ENCODE peak calls at places on chromosome 15, in eight cellular contexts. One of them, this sample, is unnamed.
A peak's percentile ranks its signal among the peaks of the same experiment; 100 is the strongest.

GRCh38 chr15:77075528-77075927 is 4.6 kb upstream of the TSPAN3 start:
- DNase-seq in cardiac muscle cell: no peak
- DNase-seq in amniotic stem cell: peak; percentile 23
- DNase-seq in T follicular helper cell: no peak
- DNase-seq in immature natural killer cell: no peak
- DNase-seq in KBM-7: no peak
- DNase-seq in NCI-H2081: no peak
- DNase-seq in A549: no peak
- DNase-seq in this sample: no peak

GRCh38 chr15:68447976-68448755 is 16.2 kb upstream of the ITGA11 start:
- DNase-seq in cardiac muscle cell: no peak
- DNase-seq in amniotic stem cell: no peak
- DNase-seq in T follicular helper cell: no peak
- DNase-seq in immature natural killer cell: no peak
- DNase-seq in KBM-7: no peak
- DNase-seq in NCI-H2081: no peak
- DNase-seq in A549: no peak
- DNase-seq in this sample: no peak

GRCh38 chr15:98881526-98882517 is 125.8 kb downstream of the PGPEP1L start:
- DNase-seq in cardiac muscle cell: peak; percentile 68
- DNase-seq in amniotic stem cell: no peak
- DNase-seq in T follicular helper cell: no peak
- DNase-seq in immature natural killer cell: peak; percentile 36
- DNase-seq in KBM-7: peak; percentile 55
- DNase-seq in NCI-H2081: peak; percentile 39
- DNase-seq in A549: peak; percentile 84
- DNase-seq in this sample: no peak

GRCh38 chr15:76235186-76235826 is 76.0 kb downstream of the ETFA start:
- DNase-seq in cardiac muscle cell: peak; percentile 66
- DNase-seq in amniotic stem cell: no peak
- DNase-seq in T follicular helper cell: no peak
- DNase-seq in immature natural killer cell: peak; percentile 25
- DNase-seq in KBM-7: peak; percentile 77
- DNase-seq in NCI-H2081: peak; percentile 32
- DNase-seq in A549: peak; percentile 66
- DNase-seq in this sample: no peak

GRCh38 chr15:71066983-71067382 is 48.3 kb upstream of the THSD4 start:
- DNase-seq in cardiac muscle cell: peak; percentile 92
- DNase-seq in amniotic stem cell: no peak
- DNase-seq in T follicular helper cell: no peak
- DNase-seq in immature natural killer cell: no peak
- DNase-seq in KBM-7: no peak
- DNase-seq in NCI-H2081: no peak
- DNase-seq in A549: no peak
- DNase-seq in this sample: no peak

GRCh38 chr15:75235760-75236729 is 22.1 kb upstream of the GOLGA6C start:
- DNase-seq in cardiac muscle cell: no peak
- DNase-seq in amniotic stem cell: no peak
- DNase-seq in T follicular helper cell: no peak
- DNase-seq in immature natural killer cell: no peak
- DNase-seq in KBM-7: no peak
- DNase-seq in NCI-H2081: no peak
- DNase-seq in A549: no peak
- DNase-seq in this sample: peak; percentile 60

GRCh38 chr15:69014454-69014853 is at the start of gene NOX5:
- DNase-seq in cardiac muscle cell: no peak
- DNase-seq in amniotic stem cell: no peak
- DNase-seq in T follicular helper cell: no peak
- DNase-seq in immature natural killer cell: no peak
- DNase-seq in KBM-7: no peak
- DNase-seq in NCI-H2081: no peak
- DNase-seq in A549: peak; percentile 46
- DNase-seq in this sample: peak; percentile 69

GRCh38 chr15:41971893-41972340 is 440 bp downstream of the EHD4 start:
- DNase-seq in cardiac muscle cell: no peak
- DNase-seq in amniotic stem cell: no peak
- DNase-seq in T follicular helper cell: no peak
- DNase-seq in immature natural killer cell: no peak
- DNase-seq in KBM-7: no peak
- DNase-seq in NCI-H2081: no peak
- DNase-seq in A549: no peak
- DNase-seq in this sample: peak; percentile 89

GRCh38 chr15:69126054-69126469 is 34.4 kb upstream of the GLCE start:
- DNase-seq in cardiac muscle cell: peak; percentile 95
- DNase-seq in amniotic stem cell: no peak
- DNase-seq in T follicular helper cell: no peak
- DNase-seq in immature natural killer cell: no peak
- DNase-seq in KBM-7: peak; percentile 55
- DNase-seq in NCI-H2081: no peak
- DNase-seq in A549: peak; percentile 72
- DNase-seq in this sample: no peak

GRCh38 chr15:20348291-20348899 is 193.2 kb downstream of the GOLGA6L6 start:
- DNase-seq in cardiac muscle cell: no peak
- DNase-seq in amniotic stem cell: no peak
- DNase-seq in T follicular helper cell: no peak
- DNase-seq in immature natural killer cell: no peak
- DNase-seq in KBM-7: no peak
- DNase-seq in NCI-H2081: no peak
- DNase-seq in A549: peak; percentile 20
- DNase-seq in this sample: no peak

GRCh38 chr15:66886686-66887273 is 178.6 kb upstream of the SMAD3 start:
- DNase-seq in cardiac muscle cell: no peak
- DNase-seq in amniotic stem cell: no peak
- DNase-seq in T follicular helper cell: no peak
- DNase-seq in immature natural killer cell: no peak
- DNase-seq in KBM-7: no peak
- DNase-seq in NCI-H2081: no peak
- DNase-seq in A549: no peak
- DNase-seq in this sample: peak; percentile 72

GRCh38 chr15:98802187-98802586 is 153.8 kb downstream of the IGF1R start:
- DNase-seq in cardiac muscle cell: no peak
- DNase-seq in amniotic stem cell: no peak
- DNase-seq in T follicular helper cell: no peak
- DNase-seq in immature natural killer cell: no peak
- DNase-seq in KBM-7: no peak
- DNase-seq in NCI-H2081: no peak
- DNase-seq in A549: no peak
- DNase-seq in this sample: no peak

GRCh38 chr15:84681822-84682221 is 23.8 kb upstream of the NMB start:
- DNase-seq in cardiac muscle cell: peak; percentile 83
- DNase-seq in amniotic stem cell: no peak
- DNase-seq in T follicular helper cell: peak; percentile 52
- DNase-seq in immature natural killer cell: no peak
- DNase-seq in KBM-7: peak; percentile 78
- DNase-seq in NCI-H2081: no peak
- DNase-seq in A549: no peak
- DNase-seq in this sample: no peak

GRCh38 chr15:47384316-47384715 is 333.0 kb upstream of the SEMA6D start:
- DNase-seq in cardiac muscle cell: peak; percentile 96
- DNase-seq in amniotic stem cell: peak; percentile 65
- DNase-seq in T follicular helper cell: no peak
- DNase-seq in immature natural killer cell: no peak
- DNase-seq in KBM-7: no peak
- DNase-seq in NCI-H2081: no peak
- DNase-seq in A549: peak; percentile 0
- DNase-seq in this sample: no peak

GRCh38 chr15:31393441-31394091 is 66.9 kb downstream of the KLF13 start:
- DNase-seq in cardiac muscle cell: no peak
- DNase-seq in amniotic stem cell: no peak
- DNase-seq in T follicular helper cell: no peak
- DNase-seq in immature natural killer cell: no peak
- DNase-seq in KBM-7: no peak
- DNase-seq in NCI-H2081: no peak
- DNase-seq in A549: no peak
- DNase-seq in this sample: no peak

GRCh38 chr15:66617137-66618090 is 51.6 kb upstream of the LCTL start:
- DNase-seq in cardiac muscle cell: peak; percentile 85
- DNase-seq in amniotic stem cell: no peak
- DNase-seq in T follicular helper cell: no peak
- DNase-seq in immature natural killer cell: no peak
- DNase-seq in KBM-7: peak; percentile 96
- DNase-seq in NCI-H2081: no peak
- DNase-seq in A549: peak; percentile 48
- DNase-seq in this sample: peak; percentile 91

GRCh38 chr15:64045774-64046346 is 425 bp downstream of the DAPK2 start:
- DNase-seq in cardiac muscle cell: no peak
- DNase-seq in amniotic stem cell: no peak
- DNase-seq in T follicular helper cell: no peak
- DNase-seq in immature natural killer cell: no peak
- DNase-seq in KBM-7: no peak
- DNase-seq in NCI-H2081: no peak
- DNase-seq in A549: no peak
- DNase-seq in this sample: no peak

GRCh38 chr15:71096676-71097075 is 18.6 kb upstream of the THSD4 start:
- DNase-seq in cardiac muscle cell: no peak
- DNase-seq in amniotic stem cell: no peak
- DNase-seq in T follicular helper cell: no peak
- DNase-seq in immature natural killer cell: no peak
- DNase-seq in KBM-7: no peak
- DNase-seq in NCI-H2081: no peak
- DNase-seq in A549: no peak
- DNase-seq in this sample: no peak

GRCh38 chr15:67700023-67700422 is 125.3 kb upstream of the SKOR1 start:
- DNase-seq in cardiac muscle cell: no peak
- DNase-seq in amniotic stem cell: no peak
- DNase-seq in T follicular helper cell: no peak
- DNase-seq in immature natural killer cell: no peak
- DNase-seq in KBM-7: no peak
- DNase-seq in NCI-H2081: no peak
- DNase-seq in A549: no peak
- DNase-seq in this sample: no peak

GRCh38 chr15:67836477-67836876 is 3.4 kb downstream of the RNU6-1 start:
- DNase-seq in cardiac muscle cell: peak; percentile 60
- DNase-seq in amniotic stem cell: no peak
- DNase-seq in T follicular helper cell: peak; percentile 35
- DNase-seq in immature natural killer cell: peak; percentile 57
- DNase-seq in KBM-7: peak; percentile 70
- DNase-seq in NCI-H2081: peak; percentile 37
- DNase-seq in A549: peak; percentile 47
- DNase-seq in this sample: no peak

GRCh38 chr15:99455796-99456160 is 110.0 kb upstream of the MEF2A start:
- DNase-seq in cardiac muscle cell: no peak
- DNase-seq in amniotic stem cell: no peak
- DNase-seq in T follicular helper cell: no peak
- DNase-seq in immature natural killer cell: no peak
- DNase-seq in KBM-7: no peak
- DNase-seq in NCI-H2081: no peak
- DNase-seq in A549: no peak
- DNase-seq in this sample: no peak

GRCh38 chr15:39625856-39626255 is 45.0 kb downstream of the THBS1 start:
- DNase-seq in cardiac muscle cell: no peak
- DNase-seq in amniotic stem cell: no peak
- DNase-seq in T follicular helper cell: no peak
- DNase-seq in immature natural killer cell: no peak
- DNase-seq in KBM-7: no peak
- DNase-seq in NCI-H2081: no peak
- DNase-seq in A549: no peak
- DNase-seq in this sample: no peak

GRCh38 chr15:81939604-81940440 is 106.0 kb downstream of the MEX3B start:
- DNase-seq in cardiac muscle cell: peak; percentile 56
- DNase-seq in amniotic stem cell: no peak
- DNase-seq in T follicular helper cell: no peak
- DNase-seq in immature natural killer cell: peak; percentile 3
- DNase-seq in KBM-7: peak; percentile 95
- DNase-seq in NCI-H2081: peak; percentile 17
- DNase-seq in A549: peak; percentile 65
- DNase-seq in this sample: no peak

GRCh38 chr15:89127054-89127702 is 38.9 kb downstream of the ABHD2 start:
- DNase-seq in cardiac muscle cell: no peak
- DNase-seq in amniotic stem cell: no peak
- DNase-seq in T follicular helper cell: no peak
- DNase-seq in immature natural killer cell: no peak
- DNase-seq in KBM-7: no peak
- DNase-seq in NCI-H2081: no peak
- DNase-seq in A549: peak; percentile 42
- DNase-seq in this sample: no peak

GRCh38 chr15:57727031-57727430 is 20.5 kb downstream of the POLR2M start:
- DNase-seq in cardiac muscle cell: no peak
- DNase-seq in amniotic stem cell: no peak
- DNase-seq in T follicular helper cell: no peak
- DNase-seq in immature natural killer cell: no peak
- DNase-seq in KBM-7: no peak
- DNase-seq in NCI-H2081: no peak
- DNase-seq in A549: no peak
- DNase-seq in this sample: no peak

GRCh38 chr15:52113708-52114107 is 1.1 kb upstream of the BCL2L10 start:
- DNase-seq in cardiac muscle cell: no peak
- DNase-seq in amniotic stem cell: no peak
- DNase-seq in T follicular helper cell: no peak
- DNase-seq in immature natural killer cell: no peak
- DNase-seq in KBM-7: no peak
- DNase-seq in NCI-H2081: no peak
- DNase-seq in A549: peak; percentile 40
- DNase-seq in this sample: no peak

GRCh38 chr15:74725845-74726773 is 781 bp upstream of the CYP1A1 start:
- DNase-seq in cardiac muscle cell: peak; percentile 9
- DNase-seq in amniotic stem cell: no peak
- DNase-seq in T follicular helper cell: peak; percentile 27
- DNase-seq in immature natural killer cell: peak; percentile 23
- DNase-seq in KBM-7: peak; percentile 76
- DNase-seq in NCI-H2081: no peak
- DNase-seq in A549: peak; percentile 13
- DNase-seq in this sample: peak; percentile 93

GRCh38 chr15:28098766-28099554 is at the start of gene OCA2:
- DNase-seq in cardiac muscle cell: peak; percentile 47
- DNase-seq in amniotic stem cell: no peak
- DNase-seq in T follicular helper cell: peak; percentile 45
- DNase-seq in immature natural killer cell: peak; percentile 34
- DNase-seq in KBM-7: peak; percentile 86
- DNase-seq in NCI-H2081: no peak
- DNase-seq in A549: peak; percentile 69
- DNase-seq in this sample: peak; percentile 86

GRCh38 chr15:69089258-69089657 is 71.2 kb upstream of the GLCE start:
- DNase-seq in cardiac muscle cell: no peak
- DNase-seq in amniotic stem cell: no peak
- DNase-seq in T follicular helper cell: no peak
- DNase-seq in immature natural killer cell: no peak
- DNase-seq in KBM-7: no peak
- DNase-seq in NCI-H2081: no peak
- DNase-seq in A549: no peak
- DNase-seq in this sample: no peak

GRCh38 chr15:73838795-73839565 is 34.4 kb upstream of the TBC1D21 start:
- DNase-seq in cardiac muscle cell: peak; percentile 13
- DNase-seq in amniotic stem cell: no peak
- DNase-seq in T follicular helper cell: no peak
- DNase-seq in immature natural killer cell: no peak
- DNase-seq in KBM-7: no peak
- DNase-seq in NCI-H2081: no peak
- DNase-seq in A549: no peak
- DNase-seq in this sample: no peak

GRCh38 chr15:40873625-40874561 is at the start of gene RHOV:
- DNase-seq in cardiac muscle cell: peak; percentile 46
- DNase-seq in amniotic stem cell: no peak
- DNase-seq in T follicular helper cell: peak; percentile 33
- DNase-seq in immature natural killer cell: peak; percentile 22
- DNase-seq in KBM-7: peak; percentile 79
- DNase-seq in NCI-H2081: peak; percentile 75
- DNase-seq in A549: peak; percentile 83
- DNase-seq in this sample: no peak

GRCh38 chr15:69607101-69607500 is 154.5 kb downstream of the RPLP1 start:
- DNase-seq in cardiac muscle cell: peak; percentile 70
- DNase-seq in amniotic stem cell: no peak
- DNase-seq in T follicular helper cell: no peak
- DNase-seq in immature natural killer cell: no peak
- DNase-seq in KBM-7: no peak
- DNase-seq in NCI-H2081: no peak
- DNase-seq in A549: no peak
- DNase-seq in this sample: no peak

This sample was measured in mesenteric fat pad.